ENCODE peak calls at places on chromosomes 16 and 17, in ten cellular contexts. R, O, Z, N, W, I, L, T, S and D are unnamed samples.

GRCh38 chr17:81106716-81107115 is 58.6 kb upstream of the PVALEF start:
- DNase-seq in R (no peak), S (no peak), Z (no peak), I (no peak), O (no peak), N (no peak), T (no peak), W (no peak), L (no peak), D (no peak)

GRCh38 chr16:58651965-58652348 is 22.3 kb upstream of the CNOT1 start:
- DNase-seq in W (no peak), S (no peak), Z (no peak), O (peak), R (no peak), T (no peak), L (no peak), I (no peak), N (no peak), D (no peak)

GRCh38 chr17:78899361-78900260 is 3.4 kb downstream of the CEP295NL start:
- DNase-seq in Z (no peak), L (no peak), N (no peak), O (no peak), I (no peak), W (no peak), R (no peak), T (no peak), S (no peak), D (no peak)

GRCh38 chr16:50821586-50821985 is 79.7 kb downstream of the CYLD start:
- DNase-seq in Z (peak), L (no peak), N (no peak), W (no peak), O (peak), T (no peak), I (no peak), R (no peak), S (no peak), D (no peak)

GRCh38 chr17:77542551-77543490 is 402.1 kb downstream of the SEC14L1 start:
- DNase-seq in W (peak), L (peak), T (peak), R (peak), S (peak), Z (peak), N (peak), I (peak), O (peak), D (peak)

GRCh38 chr16:9112166-9112843 is 20.9 kb downstream of the HAPSTR1 start:
- DNase-seq in N (no peak), S (no peak), T (no peak), Z (no peak), R (no peak), W (no peak), L (no peak), O (no peak), I (no peak), D (no peak)

GRCh38 chr17:29573871-29574731 is 5.6 kb downstream of the TP53I13 start:
- DNase-seq in N (no peak), L (no peak), R (peak), S (no peak), O (no peak), T (no peak), I (no peak), Z (no peak), W (peak), D (peak)

GRCh38 chr17:4947411-4948165 is 742 bp downstream of the PFN1 start:
- DNase-seq in I (peak), Z (peak), N (no peak), T (peak), R (peak), S (peak), O (peak), W (peak), L (no peak), D (peak)

GRCh38 chr17:48612854-48613691 is 2.0 kb downstream of the HOXB8 start:
- DNase-seq in R (no peak), T (peak), L (peak), Z (no peak), W (peak), S (no peak), I (peak), N (no peak), O (no peak), D (peak)

GRCh38 chr17:8151120-8151640 is 1.0 kb downstream of the PER1 start:
- DNase-seq in S (peak), O (peak), I (peak), W (peak), L (no peak), R (peak), T (peak), Z (peak), N (no peak), D (peak)

GRCh38 chr16:86391987-86392386 is 118.3 kb upstream of the FOXF1 start:
- DNase-seq in R (no peak), O (no peak), S (no peak), T (no peak), W (no peak), L (no peak), Z (no peak), N (no peak), I (no peak), D (no peak)

GRCh38 chr16:58022601-58023371 is 2.8 kb upstream of the MMP15 start:
- DNase-seq in W (no peak), S (peak), I (no peak), R (peak), Z (no peak), O (peak), N (no peak), L (peak), T (no peak), D (peak)

GRCh38 chr17:48048321-48049140 is at the start of gene NFE2L1:
- DNase-seq in N (peak), O (peak), Z (no peak), R (peak), W (peak), L (peak), I (peak), T (no peak), S (peak), D (peak)

GRCh38 chr17:69608808-69609494 is 194.5 kb downstream of the MAP2K6 start:
- DNase-seq in R (no peak), L (no peak), N (no peak), I (no peak), Z (no peak), W (no peak), S (no peak), O (peak), T (no peak), D (peak)

GRCh38 chr17:81049973-81050551 is 15.1 kb downstream of the BAIAP2 start:
- DNase-seq in O (peak), I (no peak), Z (no peak), W (no peak), L (no peak), T (no peak), S (no peak), N (no peak), R (no peak), D (peak)

GRCh38 chr17:79941088-79942010 is 94.3 kb downstream of the TBC1D16 start:
- DNase-seq in W (no peak), R (no peak), O (no peak), I (no peak), L (no peak), S (no peak), N (no peak), Z (no peak), T (no peak), D (peak)

GRCh38 chr16:53372942-53373871 is 61.1 kb upstream of the RBL2 start:
- DNase-seq in O (no peak), S (peak), W (peak), N (peak), L (no peak), R (no peak), Z (peak), I (peak), T (peak), D (no peak)

GRCh38 chr16:66043326-66043725 is 323.2 kb upstream of the CDH5 start:
- DNase-seq in T (no peak), N (no peak), R (no peak), L (no peak), I (no peak), S (no peak), W (no peak), Z (no peak), O (no peak), D (no peak)

GRCh38 chr17:82370471-82371332 is 863 bp upstream of the UTS2R start:
- DNase-seq in N (no peak), R (no peak), W (peak), Z (no peak), O (no peak), T (no peak), S (no peak), L (no peak), I (peak), D (no peak)

GRCh38 chr17:18026408-18026776 is 12.6 kb downstream of the ATPAF2 start:
- DNase-seq in N (no peak), I (no peak), T (peak), Z (peak), L (peak), W (peak), O (peak), S (no peak), R (no peak), D (no peak)

GRCh38 chr17:76345377-76345945 is 8.3 kb downstream of the PRPSAP1 start:
- DNase-seq in Z (no peak), S (no peak), I (no peak), L (no peak), O (no peak), W (no peak), R (no peak), T (no peak), N (no peak), D (no peak)

GRCh38 chr17:35368086-35368824 is 5.2 kb downstream of the SLFN11 start:
- DNase-seq in L (no peak), Z (peak), I (no peak), T (no peak), O (no peak), W (peak), R (no peak), N (no peak), S (no peak), D (no peak)

GRCh38 chr17:82328141-82328993 is 5.2 kb downstream of the SECTM1 start:
- DNase-seq in L (no peak), S (no peak), I (no peak), N (no peak), O (no peak), W (peak), Z (no peak), R (no peak), T (no peak), D (no peak)

GRCh38 chr16:87621976-87622713 is 19.8 kb downstream of the JPH3 start:
- DNase-seq in R (no peak), I (no peak), L (no peak), T (no peak), N (no peak), Z (no peak), S (no peak), W (no peak), O (no peak), D (no peak)

GRCh38 chr17:78544876-78545755 is 32.1 kb downstream of the DNAH17 start:
- DNase-seq in N (no peak), Z (no peak), W (no peak), L (no peak), R (no peak), O (no peak), S (no peak), T (no peak), I (no peak), D (no peak)

GRCh38 chr16:31423241-31423640 is 4.9 kb downstream of the COX6A2 start:
- DNase-seq in O (no peak), W (no peak), I (no peak), N (no peak), R (no peak), S (no peak), Z (no peak), L (no peak), T (no peak), D (no peak)

GRCh38 chr17:68498479-68499326 is 13.5 kb upstream of the PRKAR1A start:
- DNase-seq in Z (no peak), L (no peak), I (no peak), W (peak), S (no peak), T (no peak), R (no peak), O (no peak), N (no peak), D (no peak)

GRCh38 chr16:3736116-3736515 is 18.8 kb upstream of the TRAP1 start:
- DNase-seq in N (no peak), T (no peak), L (no peak), I (no peak), R (no peak), W (no peak), Z (no peak), O (no peak), S (no peak), D (peak)

GRCh38 chr17:82832411-82832810 is 7.4 kb downstream of the ZNF750 start:
- DNase-seq in R (no peak), N (no peak), O (no peak), L (no peak), I (no peak), Z (no peak), S (no peak), T (no peak), W (no peak), D (peak)

GRCh38 chr16:14564323-14564722 is 65.7 kb downstream of the PARN start:
- DNase-seq in S (peak), T (no peak), R (no peak), W (no peak), L (peak), Z (no peak), I (no peak), O (no peak), N (no peak), D (no peak)

GRCh38 chr16:19179890-19180490 is 11.9 kb downstream of the SYT17 start:
- DNase-seq in N (no peak), L (no peak), R (no peak), T (peak), O (peak), S (peak), W (peak), Z (no peak), I (peak), D (peak)